ENCODE peak calls at places on chromosomes 1 and 21, in six cellular contexts. G is HCT116, M is K562, A is GM12878, K is SK-N-SH, T is H1. V is an unnamed sample. For H3K4me1, the result is how much of the 10 kb centered on the place peaks cover.

GRCh38 chr1:221089273-221089672 is 210.0 kb downstream of the HLX start:
- DNase-seq in G (no peak), M (no peak), A (no peak), K (no peak), T (no peak), V (no peak)

GRCh38 chr1:10692401-10693021 is 103.9 kb downstream of the CASZ1 start:
- DNase-seq in G (peak), M (peak), A (no peak), K (peak), T (no peak), V (peak)

GRCh38 chr1:220269036-220269435 is 3.2 kb downstream of the RAB3GAP2 start:
- DNase-seq in G (no peak), M (no peak), A (no peak), K (no peak), T (no peak), V (no peak)

GRCh38 chr1:85447000-85447943 is 17.7 kb downstream of the DDAH1 start:
- DNase-seq in G (no peak), M (no peak), A (no peak), K (no peak), T (no peak), V (no peak)

GRCh38 chr1:38026592-38027200 is 14.2 kb downstream of the UTP11 start:
- DNase-seq in G (no peak), M (peak), A (no peak), K (no peak), T (no peak), V (no peak)

GRCh38 chr1:35111106-35111505 is 31.9 kb downstream of the ZMYM1 start:
- DNase-seq in G (no peak), M (no peak), A (no peak), K (no peak), T (no peak), V (no peak)

GRCh38 chr21:32520885-32521735 is 64.2 kb downstream of the TCP10L start:
- DNase-seq in G (no peak), M (peak), A (no peak), K (peak), T (no peak), V (no peak)

GRCh38 chr1:51264470-51264869 is 28.4 kb downstream of the RNF11 start:
- DNase-seq in G (peak), M (no peak), A (no peak), K (no peak), T (no peak), V (no peak)

GRCh38 chr1:214762902-214763301 is 159.9 kb downstream of the CENPF start:
- DNase-seq in G (no peak), M (no peak), A (no peak), K (no peak), T (no peak), V (no peak)
- TF ChIP-seq POLR2AphosphoS5 in G (no peak), M (no peak), A (no peak), K (no peak), T (no peak), V (no peak)

GRCh38 chr1:18062180-18062579 is 45.4 kb upstream of the IGSF21 start:
- DNase-seq in G (no peak), M (no peak), A (no peak), K (no peak), T (peak), V (no peak)
- TF ChIP-seq SIN3A in G (no peak), M (no peak), A (no peak), K (no peak), T (no peak), V (no peak)

GRCh38 chr1:16139473-16139962 is 16.4 kb downstream of the EPHA2 start:
- DNase-seq in G (no peak), M (no peak), A (no peak), K (no peak), T (no peak), V (no peak)

GRCh38 chr1:16141573-16142336 is 14.1 kb downstream of the EPHA2 start:
- DNase-seq in G (no peak), M (no peak), A (no peak), K (peak), T (no peak), V (no peak)

GRCh38 chr1:16137890-16138467 is 17.9 kb downstream of the EPHA2 start:
- DNase-seq in G (no peak), M (no peak), A (no peak), K (no peak), T (no peak), V (no peak)

GRCh38 chr1:16138772-16139221 is 17.1 kb downstream of the EPHA2 start:
- DNase-seq in G (no peak), M (no peak), A (no peak), K (no peak), T (no peak), V (no peak)

GRCh38 chr1:16140068-16140596 is 15.7 kb downstream of the EPHA2 start:
- DNase-seq in G (no peak), M (no peak), A (no peak), K (no peak), T (no peak), V (no peak)
- H3K4me1 ChIP-seq in G (half or more), M (half or more), A (under half), K (half or more), T (under half), V (half or more)

GRCh38 chr1:205598841-205599666 is 32.8 kb downstream of the ELK4 start:
- DNase-seq in G (no peak), M (no peak), A (no peak), K (no peak), T (no peak), V (no peak)
- TF ChIP-seq POLR2AphosphoS5 in G (no peak), M (no peak), A (no peak), K (peak), T (no peak), V (no peak)

GRCh38 chr21:46553993-46554392 is 50.9 kb downstream of the S100B start:
- DNase-seq in G (no peak), M (no peak), A (no peak), K (no peak), T (no peak), V (no peak)
- TF ChIP-seq SIN3A in G (no peak), M (no peak), A (no peak), K (no peak), T (no peak), V (no peak)

DNA sequence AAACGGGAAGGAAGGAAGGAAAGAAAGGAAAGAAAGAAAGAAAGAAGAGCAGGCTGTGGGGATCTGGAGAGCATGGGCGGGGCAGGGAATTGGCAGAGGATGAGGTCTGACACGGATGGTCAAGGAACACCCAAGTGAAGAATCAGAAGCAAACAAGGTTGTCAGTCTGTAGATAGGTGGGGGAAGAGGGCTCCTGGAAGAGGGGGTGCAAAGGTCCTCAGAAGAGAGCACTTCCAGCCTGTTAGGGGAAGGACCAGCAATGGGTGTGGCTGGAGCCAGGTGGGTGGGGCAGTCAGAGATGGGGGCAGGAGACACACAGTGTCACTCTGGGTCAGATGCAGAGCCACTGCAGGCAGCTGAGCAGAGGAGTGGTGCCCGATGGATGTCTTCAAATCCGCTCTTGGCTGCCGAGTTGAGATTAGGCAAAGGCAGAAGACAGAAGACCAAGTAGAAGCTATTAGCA is 11.0 kb upstream of the PLA2G2C start:
- DNase-seq in G (no peak), M (peak), A (no peak), K (no peak), T (no peak), V (no peak)
- H3K4me1 ChIP-seq in G (under half), M (under half), A (under half), K (under half), T (under half), V (under half)

GRCh38 chr1:206864939-206865671 is at the start of gene IL20:
- DNase-seq in G (peak), M (peak), A (peak), K (peak), T (peak), V (peak)
- TF ChIP-seq POLR2AphosphoS5 in G (no peak), M (no peak), A (no peak), K (no peak), T (no peak), V (no peak)

DNA sequence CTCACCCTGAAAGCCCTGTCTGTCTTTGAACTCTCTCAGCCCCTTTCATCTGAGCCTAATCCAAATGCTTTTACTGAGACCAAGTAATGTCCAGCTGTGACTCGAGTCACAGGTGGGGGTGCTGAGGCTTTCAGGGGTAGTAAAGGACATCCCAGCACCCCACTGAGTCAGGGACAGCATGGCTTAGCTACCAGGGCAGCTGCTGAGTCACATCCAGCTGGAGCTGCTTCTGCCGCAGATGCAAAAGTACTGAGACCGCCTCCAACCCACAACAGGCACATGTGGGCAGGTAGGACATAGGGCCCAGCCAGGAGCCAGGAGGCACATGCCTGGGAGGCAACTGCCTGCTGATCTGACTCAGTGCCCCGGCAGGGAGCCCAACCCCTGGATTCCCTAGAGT is 6.7 kb upstream of the VSIG8 start:
- DNase-seq in G (peak), M (peak), A (no peak), K (no peak), T (no peak), V (no peak)
- TF ChIP-seq SIN3A in G (no peak), M (no peak), A (no peak), K (no peak), T (no peak), V (no peak)

V was measured in Panc1.